ENCODE peak calls at places on chromosomes 3 and 15, in eight cellular contexts. Y, Q, B, I, R, L, H and Z are unnamed samples.

GRCh38 chr3:186790261-186790981 is 7.0 kb downstream of the EIF4A2 start:
- DNase-seq in I (peak; percentile 44), Y (no peak), Q (peak; percentile 34), R (no peak), H (peak; percentile 76), B (no peak), L (no peak), Z (no peak)

GRCh38 chr15:49843725-49844124 is 222.9 kb downstream of the DTWD1 start:
- DNase-seq in H (no peak), I (no peak), L (no peak), B (no peak), Y (no peak), R (no peak), Q (no peak), Z (no peak)

GRCh38 chr15:100339999-100340398 is 1.8 kb downstream of the ADAMTS17 start:
- DNase-seq in L (no peak), R (no peak), I (no peak), B (no peak), H (no peak), Y (no peak), Q (no peak), Z (no peak)

GRCh38 chr3:195508185-195508584 is 34.9 kb downstream of the PPP1R2 start:
- DNase-seq in B (no peak), Y (no peak), L (no peak), H (peak; percentile 0), Q (no peak), I (no peak), R (no peak), Z (no peak)

GRCh38 chr15:95829062-95829461 is 501.4 kb upstream of the NR2F2 start:
- DNase-seq in Q (no peak), R (no peak), B (no peak), I (no peak), H (no peak), L (no peak), Y (no peak), Z (no peak)

GRCh38 chr15:57527382-57528091 is 64.2 kb upstream of the MYZAP start:
- DNase-seq in Y (no peak), I (peak; percentile 86), R (no peak), H (peak; percentile 94), B (peak; percentile 86), Q (peak; percentile 80), L (no peak), Z (peak; percentile 74)

GRCh38 chr15:90159213-90159612 is 41.9 kb upstream of the SEMA4B start:
- DNase-seq in R (no peak), L (no peak), B (no peak), H (no peak), I (no peak), Q (no peak), Y (no peak), Z (no peak)

GRCh38 chr3:8509961-8510360 is 8.3 kb downstream of the LMCD1 start:
- DNase-seq in Y (no peak), I (no peak), R (no peak), H (no peak), Q (no peak), L (no peak), B (no peak), Z (no peak)

GRCh38 chr3:66494964-66495581 is 5.7 kb downstream of the LRIG1 start:
- DNase-seq in I (no peak), R (no peak), Q (no peak), B (no peak), L (no peak), H (no peak), Y (no peak), Z (no peak)

GRCh38 chr15:91385301-91385700 is 285.2 kb downstream of the SV2B start:
- DNase-seq in I (no peak), Q (no peak), H (no peak), L (no peak), B (no peak), Y (no peak), R (no peak), Z (no peak)